ENCODE peak calls at places on chromosomes 12 and 14, in seven cellular contexts. F is K562, H is SK-N-SH, U is HepG2, M is GM12891, W is GM12878, E is H1. Y is an unnamed sample.

GRCh38 chr12:57235728-57236131 is 6.2 kb downstream of the SHMT2 start:
- DNase-seq in H (no peak), E (no peak), W (no peak), U (no peak), M (no peak), F (no peak), Y (no peak)

GRCh38 chr12:30811966-30812365 is 57.2 kb upstream of the CAPRIN2 start:
- DNase-seq in U (no peak), M (no peak), E (no peak), W (no peak), F (no peak), H (no peak), Y (no peak)

GRCh38 chr12:125131958-125132357 is 66.7 kb downstream of the AACS start:
- DNase-seq in F (no peak), W (no peak), M (no peak), E (no peak), H (no peak), U (no peak), Y (no peak)

GRCh38 chr14:94816113-94816512 is 46.2 kb upstream of the GSC start:
- DNase-seq in H (no peak), M (no peak), U (no peak), E (no peak), F (no peak), W (no peak), Y (no peak)

GRCh38 chr12:104507672-104508071 is 50.9 kb downstream of the CHST11 start:
- DNase-seq in M (no peak), F (peak; percentile 67), E (no peak), H (no peak), W (no peak), U (no peak), Y (no peak)

GRCh38 chr12:62434504-62435336 is 31.9 kb upstream of the MON2 start:
- DNase-seq in W (no peak), U (no peak), H (peak; percentile 25), M (no peak), F (no peak), E (no peak), Y (no peak)

GRCh38 chr12:130818381-130819247 is 20.4 kb downstream of the STX2 start:
- DNase-seq in E (no peak), W (peak; percentile 28), F (peak; percentile 48), H (peak; percentile 90), U (no peak), M (peak; percentile 94), Y (peak; percentile 94)

GRCh38 chr12:109069307-109070231 is 17.2 kb downstream of the USP30 start:
- DNase-seq in U (peak; percentile 64), M (no peak), E (no peak), H (no peak), F (no peak), W (no peak), Y (no peak)

GRCh38 chr12:9587903-9588600 is 19.7 kb downstream of the KLRB1 start:
- DNase-seq in E (no peak), M (no peak), F (no peak), U (no peak), H (no peak), W (no peak), Y (no peak)

GRCh38 chr12:29743072-29743471 is 40.7 kb downstream of the TMTC1 start:
- DNase-seq in W (no peak), M (no peak), U (no peak), E (no peak), H (no peak), F (no peak), Y (no peak)

GRCh38 chr12:124633269-124633953 is 66.0 kb upstream of the NCOR2 start:
- DNase-seq in E (no peak), M (no peak), W (no peak), H (no peak), U (no peak), F (no peak), Y (no peak)

GRCh38 chr12:59626382-59626781 is 30.6 kb downstream of the SLC16A7 start:
- DNase-seq in E (no peak), W (no peak), H (no peak), F (no peak), M (no peak), U (no peak), Y (no peak)

DNA sequence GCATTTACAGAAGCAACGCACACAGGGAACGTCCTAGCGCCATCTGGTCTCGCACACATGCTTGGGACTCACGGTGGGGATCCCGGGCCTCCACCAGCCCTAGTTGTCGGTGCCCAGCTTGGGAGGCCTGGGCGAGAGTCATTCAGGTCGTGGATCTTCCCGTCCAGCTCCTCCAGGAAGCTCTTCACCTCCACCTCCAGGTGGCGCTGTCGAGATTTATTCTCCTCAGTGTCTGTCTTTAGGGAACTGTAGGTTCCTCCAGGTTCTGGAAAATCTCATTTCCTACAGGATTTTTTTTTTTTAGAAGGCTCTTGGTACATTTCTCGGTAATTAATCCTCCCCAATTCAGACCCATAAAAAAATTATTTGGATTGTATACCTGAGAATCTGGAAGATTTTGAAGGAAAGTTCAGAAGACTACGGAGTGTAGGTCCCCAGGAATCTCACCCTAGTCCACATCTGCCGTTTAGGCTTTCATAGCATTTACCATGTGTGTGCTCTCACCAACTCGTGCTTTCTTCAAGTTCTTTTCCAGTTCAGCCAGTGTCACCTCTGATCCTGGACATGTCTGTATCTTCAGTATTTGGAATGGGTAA is 910.0 kb downstream of the TMEM121 start:
- DNase-seq in F (peak; percentile 13), H (no peak), W (no peak), M (no peak), E (no peak), U (no peak), Y (no peak)
- TF ChIP-seq TAF1 in F (no peak), H (no peak), W (no peak), M (no peak), E (no peak), U (no peak), Y (no peak)

DNA sequence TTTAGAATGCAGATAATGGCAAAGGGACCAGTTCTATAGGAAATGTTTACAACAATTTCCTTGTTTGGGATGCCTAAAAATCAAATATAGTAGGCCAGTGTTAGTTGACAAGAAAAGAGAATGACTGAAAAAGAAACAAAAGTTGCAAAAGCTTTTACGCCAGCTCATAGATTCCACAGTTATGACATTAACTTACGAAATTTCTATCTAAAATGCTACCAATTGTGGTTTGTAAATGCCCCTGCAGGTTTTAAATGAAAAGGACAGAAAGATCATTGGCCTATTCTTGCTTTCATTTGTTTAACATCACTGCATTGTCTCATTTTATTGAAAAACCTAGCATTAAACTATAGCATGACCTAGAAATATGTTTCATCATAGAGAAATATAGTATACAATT is 345.8 kb downstream of the CCDC91 start:
- DNase-seq in F (no peak), H (no peak), M (no peak), W (no peak), E (no peak), U (no peak), Y (no peak)
- TF ChIP-seq TAF1 in F (no peak), H (no peak), M (no peak), W (no peak), E (no peak), U (no peak), Y (no peak)

GRCh38 chr12:49842519-49843352 is at the start of gene BCDIN3D:
- DNase-seq in F (peak; percentile 90), W (peak; percentile 66), M (peak; percentile 71), H (peak; percentile 92), E (no peak), U (peak; percentile 83), Y (peak; percentile 65)

GRCh38 chr12:49847161-49847560 is 4.3 kb upstream of the BCDIN3D start:
- DNase-seq in M (no peak), F (no peak), U (no peak), H (no peak), W (no peak), E (no peak), Y (no peak)

GRCh38 chr12:49843411-49843810 is 505 bp upstream of the BCDIN3D start:
- DNase-seq in U (no peak), H (no peak), E (no peak), M (no peak), F (no peak), W (no peak), Y (no peak)

GRCh38 chr12:49846033-49846432 is 3.1 kb upstream of the BCDIN3D start:
- DNase-seq in U (no peak), H (no peak), W (no peak), E (no peak), M (no peak), F (no peak), Y (no peak)

GRCh38 chr12:49843871-49844437 is 1.0 kb upstream of the BCDIN3D start:
- DNase-seq in W (no peak), M (no peak), F (no peak), U (no peak), E (no peak), H (no peak), Y (no peak)
- TF ChIP-seq TAF1 in W (no peak), M (no peak), F (no peak), U (no peak), E (no peak), H (no peak), Y (no peak)

GRCh38 chr14:60771117-60771516 is 36.6 kb downstream of the MNAT1 start:
- DNase-seq in F (no peak), H (no peak), W (no peak), M (no peak), U (no peak), E (no peak), Y (no peak)

GRCh38 chr14:60773558-60773957 is 39.0 kb downstream of the MNAT1 start:
- DNase-seq in M (no peak), E (no peak), U (no peak), W (no peak), F (no peak), H (no peak), Y (no peak)

GRCh38 chr14:60777856-60778578 is 43.5 kb downstream of the MNAT1 start:
- DNase-seq in W (no peak), H (no peak), E (no peak), M (no peak), U (no peak), F (no peak), Y (no peak)

GRCh38 chr14:60775296-60775695 is 40.7 kb downstream of the MNAT1 start:
- DNase-seq in F (no peak), W (no peak), M (no peak), U (no peak), H (no peak), E (no peak), Y (no peak)
- TF ChIP-seq TAF1 in F (no peak), W (no peak), M (no peak), U (no peak), H (no peak), E (no peak), Y (no peak)

GRCh38 chr14:54002653-54003052 is 46.0 kb upstream of the BMP4 start:
- DNase-seq in H (no peak), F (no peak), E (no peak), U (no peak), W (no peak), M (no peak), Y (no peak)

GRCh38 chr14:54003064-54003463 is 46.4 kb upstream of the BMP4 start:
- DNase-seq in F (no peak), U (peak; percentile 28), H (no peak), W (no peak), E (no peak), M (no peak), Y (no peak)

GRCh38 chr14:54001189-54001878 is 44.7 kb upstream of the BMP4 start:
- DNase-seq in U (peak; percentile 72), F (no peak), M (no peak), W (no peak), H (no peak), E (no peak), Y (no peak)

GRCh38 chr14:53999061-53999488 is 42.5 kb upstream of the BMP4 start:
- DNase-seq in U (peak; percentile 68), W (no peak), F (no peak), E (no peak), H (no peak), M (no peak), Y (no peak)

GRCh38 chr14:54000341-54000811 is 43.8 kb upstream of the BMP4 start:
- DNase-seq in U (no peak), M (no peak), E (no peak), F (no peak), W (no peak), H (no peak), Y (no peak)
- TF ChIP-seq TAF1 in U (no peak), M (no peak), E (no peak), F (no peak), W (no peak), H (no peak), Y (no peak)

Y was measured in GM12892.